ENCODE peak calls at places on chromosomes 6 and 20, in ten cellular contexts. One of them, this sample, is unnamed.

GRCh38 chr6:40798069-40798770 is 211.1 kb upstream of the LRFN2 start:
- DNase-seq in adrenal gland: no peak
- DNase-seq in mesendoderm: peak; percentile 68
- DNase-seq in NCI-H2029 treated with DMSO at 0.1 percent for 48 hours: no peak
- DNase-seq in effector CD4-positive, alpha-beta T cell: no peak
- DNase-seq in H54: no peak
- DNase-seq in right cardiac atrium: no peak
- DNase-seq in ACHN: no peak
- DNase-seq in stimulated activated CD8-positive, alpha-beta memory T cell treated with anti-CD3 and anti-CD28 coated beads, Interleukin-4, amount 100 ng/mL, for 24 hours: no peak
- DNase-seq in B cell: no peak
- DNase-seq in this sample: no peak

GRCh38 chr6:150025201-150025917 is at the start of gene RAET1L:
- DNase-seq in B cell: peak; percentile 24
- DNase-seq in effector CD4-positive, alpha-beta T cell: no peak
- DNase-seq in adrenal gland: peak; percentile 83
- DNase-seq in NCI-H2029 treated with DMSO at 0.1 percent for 48 hours: no peak
- DNase-seq in right cardiac atrium: peak; percentile 78
- DNase-seq in stimulated activated CD8-positive, alpha-beta memory T cell treated with anti-CD3 and anti-CD28 coated beads, Interleukin-4, amount 100 ng/mL, for 24 hours: no peak
- DNase-seq in mesendoderm: no peak
- DNase-seq in ACHN: peak; percentile 32
- DNase-seq in H54: peak; percentile 64
- DNase-seq in this sample: no peak

GRCh38 chr6:154593122-154593521 is 82.6 kb upstream of the CNKSR3 start:
- DNase-seq in right cardiac atrium: no peak
- DNase-seq in B cell: no peak
- DNase-seq in H54: no peak
- DNase-seq in effector CD4-positive, alpha-beta T cell: no peak
- DNase-seq in stimulated activated CD8-positive, alpha-beta memory T cell treated with anti-CD3 and anti-CD28 coated beads, Interleukin-4, amount 100 ng/mL, for 24 hours: no peak
- DNase-seq in NCI-H2029 treated with DMSO at 0.1 percent for 48 hours: peak; percentile 98
- DNase-seq in ACHN: no peak
- DNase-seq in mesendoderm: peak; percentile 49
- DNase-seq in adrenal gland: no peak
- DNase-seq in this sample: no peak

GRCh38 chr6:133159269-133159795 is 81.8 kb upstream of the EYA4 start:
- DNase-seq in right cardiac atrium: no peak
- DNase-seq in ACHN: no peak
- DNase-seq in NCI-H2029 treated with DMSO at 0.1 percent for 48 hours: no peak
- DNase-seq in H54: no peak
- DNase-seq in mesendoderm: no peak
- DNase-seq in effector CD4-positive, alpha-beta T cell: no peak
- DNase-seq in B cell: no peak
- DNase-seq in adrenal gland: no peak
- DNase-seq in stimulated activated CD8-positive, alpha-beta memory T cell treated with anti-CD3 and anti-CD28 coated beads, Interleukin-4, amount 100 ng/mL, for 24 hours: no peak
- DNase-seq in this sample: no peak

GRCh38 chr6:12312736-12313135 is 22.6 kb downstream of the EDN1 start:
- DNase-seq in stimulated activated CD8-positive, alpha-beta memory T cell treated with anti-CD3 and anti-CD28 coated beads, Interleukin-4, amount 100 ng/mL, for 24 hours: no peak
- DNase-seq in mesendoderm: no peak
- DNase-seq in H54: no peak
- DNase-seq in ACHN: no peak
- DNase-seq in right cardiac atrium: no peak
- DNase-seq in adrenal gland: no peak
- DNase-seq in effector CD4-positive, alpha-beta T cell: no peak
- DNase-seq in NCI-H2029 treated with DMSO at 0.1 percent for 48 hours: no peak
- DNase-seq in B cell: no peak
- DNase-seq in this sample: no peak

GRCh38 chr6:105192707-105193465 is 13.1 kb upstream of the POPDC3 start:
- DNase-seq in stimulated activated CD8-positive, alpha-beta memory T cell treated with anti-CD3 and anti-CD28 coated beads, Interleukin-4, amount 100 ng/mL, for 24 hours: no peak
- DNase-seq in H54: no peak
- DNase-seq in ACHN: no peak
- DNase-seq in adrenal gland: no peak
- DNase-seq in effector CD4-positive, alpha-beta T cell: no peak
- DNase-seq in right cardiac atrium: no peak
- DNase-seq in mesendoderm: no peak
- DNase-seq in B cell: no peak
- DNase-seq in NCI-H2029 treated with DMSO at 0.1 percent for 48 hours: no peak
- DNase-seq in this sample: no peak

GRCh38 chr6:169158182-169158573 is 95.5 kb downstream of the THBS2 start:
- DNase-seq in right cardiac atrium: peak; percentile 93
- DNase-seq in B cell: no peak
- DNase-seq in H54: no peak
- DNase-seq in ACHN: no peak
- DNase-seq in stimulated activated CD8-positive, alpha-beta memory T cell treated with anti-CD3 and anti-CD28 coated beads, Interleukin-4, amount 100 ng/mL, for 24 hours: no peak
- DNase-seq in effector CD4-positive, alpha-beta T cell: no peak
- DNase-seq in mesendoderm: no peak
- DNase-seq in adrenal gland: peak; percentile 78
- DNase-seq in NCI-H2029 treated with DMSO at 0.1 percent for 48 hours: no peak
- DNase-seq in this sample: no peak

GRCh38 chr20:57672164-57672563 is 37.7 kb downstream of the PMEPA1 start:
- DNase-seq in NCI-H2029 treated with DMSO at 0.1 percent for 48 hours: peak; percentile 88
- DNase-seq in H54: no peak
- DNase-seq in effector CD4-positive, alpha-beta T cell: no peak
- DNase-seq in B cell: peak; percentile 72
- DNase-seq in ACHN: no peak
- DNase-seq in right cardiac atrium: peak; percentile 86
- DNase-seq in stimulated activated CD8-positive, alpha-beta memory T cell treated with anti-CD3 and anti-CD28 coated beads, Interleukin-4, amount 100 ng/mL, for 24 hours: no peak
- DNase-seq in adrenal gland: peak; percentile 94
- DNase-seq in mesendoderm: no peak
- DNase-seq in this sample: no peak

GRCh38 chr6:102352552-102352951 is 959.0 kb downstream of the GRIK2 start:
- DNase-seq in adrenal gland: no peak
- DNase-seq in ACHN: no peak
- DNase-seq in right cardiac atrium: no peak
- DNase-seq in B cell: no peak
- DNase-seq in NCI-H2029 treated with DMSO at 0.1 percent for 48 hours: no peak
- DNase-seq in effector CD4-positive, alpha-beta T cell: no peak
- DNase-seq in stimulated activated CD8-positive, alpha-beta memory T cell treated with anti-CD3 and anti-CD28 coated beads, Interleukin-4, amount 100 ng/mL, for 24 hours: no peak
- DNase-seq in H54: no peak
- DNase-seq in mesendoderm: no peak
- DNase-seq in this sample: no peak

GRCh38 chr20:23143098-23143497 is 57.0 kb upstream of the CD93 start:
- DNase-seq in effector CD4-positive, alpha-beta T cell: no peak
- DNase-seq in NCI-H2029 treated with DMSO at 0.1 percent for 48 hours: peak; percentile 11
- DNase-seq in adrenal gland: peak; percentile 93
- DNase-seq in stimulated activated CD8-positive, alpha-beta memory T cell treated with anti-CD3 and anti-CD28 coated beads, Interleukin-4, amount 100 ng/mL, for 24 hours: no peak
- DNase-seq in mesendoderm: peak; percentile 31
- DNase-seq in B cell: no peak
- DNase-seq in right cardiac atrium: peak; percentile 72
- DNase-seq in H54: peak; percentile 74
- DNase-seq in ACHN: peak; percentile 64
- DNase-seq in this sample: no peak

This sample was measured in KG1.